ENCODE peak calls at places on chromosomes 1 and 21, in six cellular contexts. S, H, M, U, Z and V are unnamed samples.

GRCh38 chr1:203281033-203281432 is 24.3 kb upstream of the BTG2 start:
- ATAC-seq in S (no peak), H (no peak), M (peak; percentile 60), U (no peak), Z (no peak), V (no peak)

GRCh38 chr1:24009406-24009805 is 29.3 kb upstream of the SRSF10 start:
- ATAC-seq in S (no peak), H (peak; percentile 91), M (no peak), U (no peak), Z (no peak), V (no peak)

GRCh38 chr1:156122519-156123355 is 8.2 kb downstream of the LMNA start:
- ATAC-seq in S (no peak), H (peak; percentile 27), M (peak; percentile 35), U (peak; percentile 37), Z (peak; percentile 32), V (peak; percentile 37)

GRCh38 chr1:179226749-179227148 is 2.7 kb downstream of the ABL2 start:
- ATAC-seq in S (no peak), H (no peak), M (no peak), U (no peak), Z (no peak), V (no peak)

GRCh38 chr1:54094001-54094729 is 40.8 kb downstream of the TCEANC2 start:
- ATAC-seq in S (no peak), H (no peak), M (no peak), U (no peak), Z (no peak), V (no peak)

GRCh38 chr1:67811816-67812215 is 21.5 kb downstream of the GNG12 start:
- ATAC-seq in S (no peak), H (no peak), M (no peak), U (no peak), Z (no peak), V (peak; percentile 23)

GRCh38 chr1:245475116-245475515 is 320.3 kb downstream of the KIF26B start:
- ATAC-seq in S (no peak), H (peak; percentile 80), M (no peak), U (no peak), Z (no peak), V (no peak)

GRCh38 chr1:36096500-36097412 is 8.1 kb downstream of the ADPRS start:
- ATAC-seq in S (peak; percentile 61), H (peak; percentile 31), M (peak; percentile 70), U (no peak), Z (peak; percentile 41), V (no peak)

GRCh38 chr1:5329068-5329739 is 663.0 kb downstream of the NPHP4 start:
- ATAC-seq in S (no peak), H (no peak), M (no peak), U (no peak), Z (no peak), V (no peak)

GRCh38 chr1:173946380-173946921 is 29.3 kb upstream of the SERPINC1 start:
- ATAC-seq in S (no peak), H (no peak), M (peak; percentile 19), U (no peak), Z (no peak), V (no peak)

GRCh38 chr1:212062832-212063438 is 27.4 kb downstream of the DTL start:
- ATAC-seq in S (peak; percentile 83), H (peak; percentile 80), M (peak; percentile 73), U (peak; percentile 51), Z (peak; percentile 77), V (peak; percentile 43)

GRCh38 chr1:247962911-247963588 is 2.0 kb upstream of the OR2AK2 start:
- ATAC-seq in S (no peak), H (no peak), M (no peak), U (no peak), Z (no peak), V (no peak)

DNA sequence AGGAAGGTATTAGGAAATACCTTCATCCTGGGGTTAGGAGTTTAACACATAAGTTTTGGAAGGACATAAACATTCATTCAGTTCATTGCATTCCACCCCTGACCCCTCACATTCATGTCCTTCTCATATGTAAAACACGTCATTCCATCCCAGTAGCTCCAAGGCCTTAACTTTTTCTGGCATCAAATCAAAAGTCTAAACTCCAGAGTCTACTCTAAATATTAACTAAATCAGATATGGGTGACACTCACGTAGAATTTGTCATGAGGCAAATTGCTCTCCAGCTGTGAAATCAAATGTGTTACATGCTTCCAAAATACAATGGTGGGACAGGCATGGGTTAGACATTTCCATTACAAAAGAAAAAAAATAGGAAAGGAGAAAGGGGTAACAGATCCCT is 298.2 kb upstream of the LRRC7 start:
- ATAC-seq in S (no peak), H (no peak), M (no peak), U (no peak), Z (no peak), V (no peak)
- TF ChIP-seq POLR2A in S (no peak), H (no peak), M (no peak), U (no peak), Z (no peak), V (no peak)

GRCh38 chr1:32351077-32351858 is 11.0 kb downstream of the FAM229A start:
- ATAC-seq in S (peak; percentile 96), H (peak; percentile 91), M (peak; percentile 84), U (peak; percentile 86), Z (peak; percentile 95), V (peak; percentile 94)
- TF ChIP-seq POLR2A in S (peak; percentile 86), H (peak; percentile 85), M (peak; percentile 78), U (peak; percentile 97), Z (peak; percentile 76), V (peak; percentile 92)

DNA sequence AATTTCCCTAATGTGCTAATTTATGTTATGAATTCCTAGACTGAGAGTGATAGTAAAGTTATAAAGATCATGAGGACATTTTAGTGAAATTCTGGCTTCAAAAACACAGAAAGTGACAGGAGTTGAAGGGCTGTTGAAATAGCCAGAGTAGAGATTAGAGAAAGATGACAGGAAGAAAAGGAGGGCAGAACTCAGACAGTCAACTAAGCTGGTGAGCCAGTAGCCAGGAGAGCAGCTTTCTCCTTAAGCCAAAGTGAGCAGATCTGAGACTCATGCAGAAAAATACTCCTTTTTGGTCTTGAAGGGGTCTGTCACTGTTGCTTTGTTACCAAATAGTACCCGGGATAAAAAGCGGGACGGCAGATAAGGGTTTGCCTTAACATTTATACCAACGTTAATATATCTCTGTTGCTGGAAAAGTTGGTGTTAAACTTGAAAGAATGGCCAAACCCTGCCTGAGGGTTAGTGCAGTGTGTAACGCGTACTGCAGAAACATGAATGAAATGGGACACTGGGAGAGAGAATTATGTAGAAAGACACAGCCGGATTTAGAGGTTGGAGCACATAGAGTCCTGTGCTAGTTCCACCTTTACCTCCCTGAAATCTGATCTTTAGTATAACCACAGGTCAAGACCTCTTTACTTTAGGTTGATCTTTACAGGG is 12.8 kb downstream of the AHCYL1 start:
- ATAC-seq in S (no peak), H (no peak), M (no peak), U (peak; percentile 97), Z (peak; percentile 65), V (no peak)
- TF ChIP-seq POLR2A in S (no peak), H (no peak), M (no peak), U (peak; percentile 47), Z (no peak), V (no peak)

GRCh38 chr1:223180803-223181321 is 37.8 kb upstream of the TLR5 start:
- ATAC-seq in S (peak; percentile 95), H (no peak), M (no peak), U (peak; percentile 79), Z (no peak), V (peak; percentile 88)
- TF ChIP-seq POLR2A in S (no peak), H (no peak), M (no peak), U (no peak), Z (no peak), V (no peak)

GRCh38 chr1:216447898-216448568 is 24.8 kb upstream of the USH2A start:
- ATAC-seq in S (no peak), H (peak; percentile 65), M (no peak), U (no peak), Z (no peak), V (no peak)

GRCh38 chr1:216453777-216454176 is 30.5 kb upstream of the USH2A start:
- ATAC-seq in S (no peak), H (no peak), M (no peak), U (no peak), Z (no peak), V (no peak)

GRCh38 chr1:216450252-216450651 is 27.0 kb upstream of the USH2A start:
- ATAC-seq in S (no peak), H (no peak), M (no peak), U (no peak), Z (no peak), V (no peak)
- TF ChIP-seq POLR2A in S (no peak), H (no peak), M (no peak), U (no peak), Z (no peak), V (no peak)

GRCh38 chr21:34986561-34987533 is 62.3 kb downstream of the RUNX1 start:
- ATAC-seq in S (peak; percentile 95), H (no peak), M (no peak), U (no peak), Z (peak; percentile 5), V (no peak)

GRCh38 chr21:34989337-34990151 is 59.6 kb downstream of the RUNX1 start:
- ATAC-seq in S (no peak), H (no peak), M (no peak), U (no peak), Z (no peak), V (no peak)

GRCh38 chr21:34988625-34989024 is 60.5 kb downstream of the RUNX1 start:
- ATAC-seq in S (no peak), H (no peak), M (no peak), U (no peak), Z (peak; percentile 18), V (no peak)

GRCh38 chr21:34988139-34988538 is 61.0 kb downstream of the RUNX1 start:
- ATAC-seq in S (no peak), H (no peak), M (no peak), U (peak; percentile 51), Z (no peak), V (no peak)

DNA sequence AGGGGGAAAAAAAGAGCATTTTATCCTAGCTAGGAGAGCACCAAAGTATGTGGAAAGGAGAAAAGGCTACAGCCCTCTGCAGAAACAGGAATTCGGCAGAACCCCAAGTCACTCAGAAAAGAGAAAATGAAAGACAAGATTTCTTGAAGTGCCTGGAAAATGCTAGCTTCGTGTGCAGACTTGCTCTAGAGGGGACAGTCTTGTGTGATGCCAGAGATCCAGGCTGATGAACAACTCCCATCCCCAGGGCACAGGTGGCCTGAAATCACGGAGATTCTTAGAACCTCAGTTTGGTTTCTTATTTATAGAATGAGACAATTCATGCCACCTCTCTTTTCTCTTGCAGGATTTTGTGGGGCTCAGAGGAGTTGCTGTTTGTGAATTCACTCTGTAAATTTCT is 61.4 kb downstream of the RUNX1 start:
- ATAC-seq in S (no peak), H (no peak), M (no peak), U (no peak), Z (no peak), V (no peak)
- TF ChIP-seq POLR2A in S (no peak), H (no peak), M (no peak), U (no peak), Z (no peak), V (no peak)

GRCh38 chr21:33948951-33949444 is 33.4 kb upstream of the ATP5PO start:
- ATAC-seq in S (no peak), H (no peak), M (no peak), U (no peak), Z (no peak), V (no peak)
- TF ChIP-seq POLR2A in S (no peak), H (no peak), M (no peak), U (no peak), Z (no peak), V (no peak)

GRCh38 chr21:36134820-36135390 is at the start of gene CBR3:
- ATAC-seq in S (peak; percentile 42), H (peak; percentile 35), M (peak; percentile 41), U (peak; percentile 37), Z (no peak), V (peak; percentile 52)
- TF ChIP-seq POLR2A in S (no peak), H (peak; percentile 63), M (peak; percentile 68), U (peak; percentile 43), Z (no peak), V (no peak)